ENCODE peak calls at places on chromosomes 5 and 9, in ten cellular contexts. One of them, this sample, is unnamed.

GRCh38 chr9:37608250-37608649 is 15.9 kb upstream of the TOMM5 start:
- DNase-seq in endothelial cell: no peak
- DNase-seq in cardiac muscle cell: no peak
- DNase-seq in MM.1S: no peak
- DNase-seq in breast epithelium: no peak
- DNase-seq in Calu3: no peak
- DNase-seq in progenitor cell of endocrine pancreas: no peak
- DNase-seq in right atrium auricular region: no peak
- DNase-seq in A549: no peak
- DNase-seq in NB4: no peak
- DNase-seq in this sample: no peak

GRCh38 chr5:112552791-112553190 is 133.7 kb upstream of the EPB41L4A start:
- DNase-seq in endothelial cell: no peak
- DNase-seq in cardiac muscle cell: no peak
- DNase-seq in MM.1S: no peak
- DNase-seq in breast epithelium: no peak
- DNase-seq in Calu3: no peak
- DNase-seq in progenitor cell of endocrine pancreas: no peak
- DNase-seq in right atrium auricular region: no peak
- DNase-seq in A549: no peak
- DNase-seq in NB4: no peak
- DNase-seq in this sample: no peak

GRCh38 chr5:108295588-108296368 is 86.1 kb downstream of the FBXL17 start:
- DNase-seq in endothelial cell: no peak
- DNase-seq in cardiac muscle cell: peak
- DNase-seq in MM.1S: no peak
- DNase-seq in breast epithelium: no peak
- DNase-seq in Calu3: no peak
- DNase-seq in progenitor cell of endocrine pancreas: no peak
- DNase-seq in right atrium auricular region: no peak
- DNase-seq in A549: no peak
- DNase-seq in NB4: peak
- DNase-seq in this sample: no peak

GRCh38 chr9:86298873-86299272 is 16.5 kb upstream of the ISCA1 start:
- DNase-seq in endothelial cell: no peak
- DNase-seq in cardiac muscle cell: no peak
- DNase-seq in MM.1S: peak
- DNase-seq in breast epithelium: no peak
- DNase-seq in Calu3: no peak
- DNase-seq in progenitor cell of endocrine pancreas: no peak
- DNase-seq in right atrium auricular region: no peak
- DNase-seq in A549: no peak
- DNase-seq in NB4: no peak
- DNase-seq in this sample: no peak

GRCh38 chr5:169139381-169140125 is 161.4 kb downstream of the SLIT3 start:
- DNase-seq in endothelial cell: no peak
- DNase-seq in cardiac muscle cell: peak
- DNase-seq in MM.1S: no peak
- DNase-seq in breast epithelium: peak
- DNase-seq in Calu3: peak
- DNase-seq in progenitor cell of endocrine pancreas: no peak
- DNase-seq in right atrium auricular region: no peak
- DNase-seq in A549: peak
- DNase-seq in NB4: no peak
- DNase-seq in this sample: no peak

GRCh38 chr5:34986965-34987364 is 57.6 kb downstream of the DNAJC21 start:
- DNase-seq in endothelial cell: no peak
- DNase-seq in cardiac muscle cell: no peak
- DNase-seq in MM.1S: no peak
- DNase-seq in breast epithelium: no peak
- DNase-seq in Calu3: no peak
- DNase-seq in progenitor cell of endocrine pancreas: no peak
- DNase-seq in right atrium auricular region: no peak
- DNase-seq in A549: no peak
- DNase-seq in NB4: no peak
- DNase-seq in this sample: no peak

GRCh38 chr5:63687854-63688253 is 274.4 kb downstream of the HTR1A start:
- DNase-seq in endothelial cell: no peak
- DNase-seq in cardiac muscle cell: no peak
- DNase-seq in MM.1S: no peak
- DNase-seq in breast epithelium: no peak
- DNase-seq in Calu3: no peak
- DNase-seq in progenitor cell of endocrine pancreas: no peak
- DNase-seq in right atrium auricular region: no peak
- DNase-seq in A549: no peak
- DNase-seq in NB4: no peak
- DNase-seq in this sample: no peak

GRCh38 chr5:130034872-130035271 is 130.6 kb downstream of the CHSY3 start:
- DNase-seq in endothelial cell: no peak
- DNase-seq in cardiac muscle cell: peak
- DNase-seq in MM.1S: no peak
- DNase-seq in breast epithelium: no peak
- DNase-seq in Calu3: no peak
- DNase-seq in progenitor cell of endocrine pancreas: no peak
- DNase-seq in right atrium auricular region: no peak
- DNase-seq in A549: no peak
- DNase-seq in NB4: no peak
- DNase-seq in this sample: no peak

GRCh38 chr9:112002847-112003457 is 106.3 kb downstream of the UGCG start:
- DNase-seq in endothelial cell: no peak
- DNase-seq in cardiac muscle cell: no peak
- DNase-seq in MM.1S: no peak
- DNase-seq in breast epithelium: no peak
- DNase-seq in Calu3: no peak
- DNase-seq in progenitor cell of endocrine pancreas: no peak
- DNase-seq in right atrium auricular region: no peak
- DNase-seq in A549: no peak
- DNase-seq in NB4: no peak
- DNase-seq in this sample: no peak

GRCh38 chr5:16931334-16932110 is 4.6 kb downstream of the MYO10 start:
- DNase-seq in endothelial cell: no peak
- DNase-seq in cardiac muscle cell: peak
- DNase-seq in MM.1S: no peak
- DNase-seq in breast epithelium: no peak
- DNase-seq in Calu3: peak
- DNase-seq in progenitor cell of endocrine pancreas: no peak
- DNase-seq in right atrium auricular region: no peak
- DNase-seq in A549: no peak
- DNase-seq in NB4: no peak
- DNase-seq in this sample: no peak

GRCh38 chr5:170430256-170430655 is 41.1 kb upstream of the KCNMB1 start:
- DNase-seq in endothelial cell: no peak
- DNase-seq in cardiac muscle cell: no peak
- DNase-seq in MM.1S: no peak
- DNase-seq in breast epithelium: no peak
- DNase-seq in Calu3: no peak
- DNase-seq in progenitor cell of endocrine pancreas: no peak
- DNase-seq in right atrium auricular region: no peak
- DNase-seq in A549: no peak
- DNase-seq in NB4: no peak
- DNase-seq in this sample: no peak

GRCh38 chr5:107285772-107286171 is 385.0 kb downstream of the EFNA5 start:
- DNase-seq in endothelial cell: no peak
- DNase-seq in cardiac muscle cell: no peak
- DNase-seq in MM.1S: no peak
- DNase-seq in breast epithelium: no peak
- DNase-seq in Calu3: no peak
- DNase-seq in progenitor cell of endocrine pancreas: no peak
- DNase-seq in right atrium auricular region: no peak
- DNase-seq in A549: no peak
- DNase-seq in NB4: no peak
- DNase-seq in this sample: no peak

GRCh38 chr5:60335913-60336312 is 364.1 kb downstream of the DEPDC1B start:
- DNase-seq in endothelial cell: no peak
- DNase-seq in cardiac muscle cell: no peak
- DNase-seq in MM.1S: no peak
- DNase-seq in breast epithelium: no peak
- DNase-seq in Calu3: no peak
- DNase-seq in progenitor cell of endocrine pancreas: no peak
- DNase-seq in right atrium auricular region: no peak
- DNase-seq in A549: no peak
- DNase-seq in NB4: no peak
- DNase-seq in this sample: no peak
- TF ChIP-seq CTCF in endothelial cell: no peak
- TF ChIP-seq CTCF in cardiac muscle cell: no peak
- TF ChIP-seq CTCF in MM.1S: no peak
- TF ChIP-seq CTCF in breast epithelium: no peak
- TF ChIP-seq CTCF in Calu3: no peak
- TF ChIP-seq CTCF in progenitor cell of endocrine pancreas: no peak
- TF ChIP-seq CTCF in right atrium auricular region: no peak
- TF ChIP-seq CTCF in A549: no peak
- TF ChIP-seq CTCF in NB4: no peak
- TF ChIP-seq CTCF in this sample: no peak

DNA sequence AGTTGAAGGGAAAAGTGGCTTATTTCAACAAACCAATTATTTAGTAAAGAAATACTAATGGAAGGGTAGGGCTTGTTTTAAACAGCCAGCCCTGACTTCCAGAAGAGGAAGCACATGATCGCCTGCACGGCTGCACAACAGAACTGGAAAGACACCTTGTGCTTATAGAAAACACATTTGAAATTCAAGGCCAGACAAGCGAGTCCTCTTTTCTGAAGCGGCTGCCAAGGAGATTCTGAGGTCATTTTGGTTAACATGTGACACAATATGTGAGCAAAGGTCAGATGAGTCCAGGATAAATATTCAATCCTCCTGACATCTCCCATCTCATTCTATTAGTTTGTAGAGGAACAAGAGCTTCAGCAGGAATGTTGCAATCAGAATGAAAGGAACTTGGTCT is 461.4 kb upstream of the ST8SIA4 start:
- DNase-seq in endothelial cell: no peak
- DNase-seq in cardiac muscle cell: no peak
- DNase-seq in MM.1S: no peak
- DNase-seq in breast epithelium: no peak
- DNase-seq in Calu3: no peak
- DNase-seq in progenitor cell of endocrine pancreas: no peak
- DNase-seq in right atrium auricular region: no peak
- DNase-seq in A549: no peak
- DNase-seq in NB4: no peak
- DNase-seq in this sample: no peak
- TF ChIP-seq CTCF in endothelial cell: no peak
- TF ChIP-seq CTCF in cardiac muscle cell: no peak
- TF ChIP-seq CTCF in MM.1S: no peak
- TF ChIP-seq CTCF in breast epithelium: no peak
- TF ChIP-seq CTCF in Calu3: no peak
- TF ChIP-seq CTCF in progenitor cell of endocrine pancreas: no peak
- TF ChIP-seq CTCF in right atrium auricular region: no peak
- TF ChIP-seq CTCF in A549: no peak
- TF ChIP-seq CTCF in NB4: no peak
- TF ChIP-seq CTCF in this sample: no peak

GRCh38 chr9:131203438-131204219 is 72.7 kb downstream of the FAM78A start:
- DNase-seq in endothelial cell: no peak
- DNase-seq in cardiac muscle cell: no peak
- DNase-seq in MM.1S: no peak
- DNase-seq in breast epithelium: no peak
- DNase-seq in Calu3: no peak
- DNase-seq in progenitor cell of endocrine pancreas: no peak
- DNase-seq in right atrium auricular region: no peak
- DNase-seq in A549: peak
- DNase-seq in NB4: peak
- DNase-seq in this sample: no peak
- TF ChIP-seq CTCF in endothelial cell: peak
- TF ChIP-seq CTCF in cardiac muscle cell: no peak
- TF ChIP-seq CTCF in MM.1S: peak
- TF ChIP-seq CTCF in breast epithelium: no peak
- TF ChIP-seq CTCF in Calu3: no peak
- TF ChIP-seq CTCF in progenitor cell of endocrine pancreas: no peak
- TF ChIP-seq CTCF in right atrium auricular region: no peak
- TF ChIP-seq CTCF in A549: no peak
- TF ChIP-seq CTCF in NB4: peak
- TF ChIP-seq CTCF in this sample: no peak

DNA sequence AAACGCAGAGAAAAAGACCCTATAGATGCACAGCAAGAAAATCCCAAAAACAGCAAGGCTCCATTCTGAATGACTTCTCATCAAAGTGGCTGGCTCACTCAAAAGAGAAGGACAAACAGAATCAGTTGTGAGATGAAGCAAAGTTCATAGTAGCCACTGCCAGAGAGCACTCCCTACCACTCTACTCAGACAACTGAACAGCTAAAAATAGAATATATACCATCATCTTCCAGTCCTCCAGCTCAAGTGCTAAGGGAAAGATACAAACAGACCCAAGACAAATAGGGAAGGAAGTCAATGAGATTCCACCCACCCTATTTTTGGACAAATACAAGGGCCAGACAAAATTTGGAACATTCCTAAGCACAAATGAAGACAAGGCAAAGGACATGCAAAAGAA is 20.6 kb downstream of the GNAQ start:
- DNase-seq in endothelial cell: no peak
- DNase-seq in cardiac muscle cell: no peak
- DNase-seq in MM.1S: no peak
- DNase-seq in breast epithelium: no peak
- DNase-seq in Calu3: no peak
- DNase-seq in progenitor cell of endocrine pancreas: no peak
- DNase-seq in right atrium auricular region: no peak
- DNase-seq in A549: no peak
- DNase-seq in NB4: peak
- DNase-seq in this sample: no peak
- TF ChIP-seq CTCF in endothelial cell: no peak
- TF ChIP-seq CTCF in cardiac muscle cell: no peak
- TF ChIP-seq CTCF in MM.1S: no peak
- TF ChIP-seq CTCF in breast epithelium: no peak
- TF ChIP-seq CTCF in Calu3: no peak
- TF ChIP-seq CTCF in progenitor cell of endocrine pancreas: no peak
- TF ChIP-seq CTCF in right atrium auricular region: no peak
- TF ChIP-seq CTCF in A549: no peak
- TF ChIP-seq CTCF in NB4: no peak
- TF ChIP-seq CTCF in this sample: no peak

This sample was measured in D721Med.